ENCODE peak calls at places on chromosomes 6 and 20, in eight cellular contexts. W, M, N, A, P, O, U and T are unnamed samples.

GRCh38 chr6:33677153-33677660 is 34.3 kb downstream of the UQCC2 start:
- DNase-seq in W (no peak), M (peak), N (no peak), A (no peak), P (no peak), O (peak), U (no peak), T (no peak)

GRCh38 chr6:90406142-90406794 is 109.6 kb upstream of the BACH2 start:
- DNase-seq in W (no peak), M (no peak), N (no peak), A (no peak), P (no peak), O (peak), U (no peak), T (no peak)

GRCh38 chr20:31605902-31606677 is 1.0 kb downstream of the ID1 start:
- DNase-seq in W (peak), M (no peak), N (peak), A (peak), P (peak), O (peak), U (no peak), T (no peak)

GRCh38 chr20:62968378-62969178 is 16.1 kb downstream of the SLC17A9 start:
- DNase-seq in W (no peak), M (no peak), N (no peak), A (no peak), P (no peak), O (no peak), U (no peak), T (no peak)

GRCh38 chr6:167467282-167467681 is 142.4 kb downstream of the TTLL2 start:
- DNase-seq in W (no peak), M (no peak), N (no peak), A (no peak), P (no peak), O (no peak), U (no peak), T (no peak)

GRCh38 chr20:49395659-49396058 is 86.8 kb downstream of the KCNB1 start:
- DNase-seq in W (no peak), M (no peak), N (no peak), A (no peak), P (no peak), O (no peak), U (no peak), T (no peak)

GRCh38 chr6:26550250-26550993 is 12.3 kb downstream of the HMGN4 start:
- DNase-seq in W (peak), M (no peak), N (peak), A (peak), P (peak), O (peak), U (no peak), T (no peak)

GRCh38 chr6:137081997-137082396 is 37.2 kb upstream of the IL20RA start:
- DNase-seq in W (no peak), M (no peak), N (no peak), A (no peak), P (no peak), O (no peak), U (no peak), T (no peak)

GRCh38 chr6:16205377-16206144 is 32.8 kb upstream of the GMPR start:
- DNase-seq in W (no peak), M (peak), N (no peak), A (peak), P (no peak), O (no peak), U (no peak), T (no peak)

GRCh38 chr6:50864601-50865000 is 45.9 kb downstream of the TFAP2B start:
- DNase-seq in W (no peak), M (no peak), N (no peak), A (no peak), P (no peak), O (no peak), U (no peak), T (no peak)

GRCh38 chr20:32762754-32763201 is 593 bp downstream of the DNMT3B start:
- DNase-seq in W (no peak), M (no peak), N (peak), A (peak), P (no peak), O (peak), U (no peak), T (no peak)

GRCh38 chr20:32972181-32973076 is 31.8 kb downstream of the SUN5 start:
- DNase-seq in W (peak), M (no peak), N (no peak), A (peak), P (no peak), O (no peak), U (no peak), T (no peak)

GRCh38 chr6:161338015-161338414 is 64.2 kb upstream of the AGPAT4 start:
- DNase-seq in W (no peak), M (no peak), N (no peak), A (no peak), P (no peak), O (no peak), U (no peak), T (no peak)

GRCh38 chr6:89311853-89312531 is 3.1 kb downstream of the GABRR2 start:
- DNase-seq in W (peak), M (no peak), N (peak), A (no peak), P (peak), O (peak), U (no peak), T (no peak)

GRCh38 chr6:118146584-118146983 is 239.5 kb downstream of the SLC35F1 start:
- DNase-seq in W (no peak), M (no peak), N (no peak), A (no peak), P (no peak), O (no peak), U (no peak), T (no peak)

GRCh38 chr6:133241901-133242760 is 974 bp downstream of the EYA4 start:
- DNase-seq in W (no peak), M (no peak), N (no peak), A (no peak), P (peak), O (no peak), U (no peak), T (no peak)

GRCh38 chr6:35415065-35415880 is 36.9 kb upstream of the FANCE start:
- DNase-seq in W (peak), M (peak), N (peak), A (no peak), P (peak), O (peak), U (peak), T (peak)

GRCh38 chr6:11050735-11051134 is 6.6 kb upstream of the ELOVL2 start:
- DNase-seq in W (no peak), M (no peak), N (no peak), A (no peak), P (no peak), O (peak), U (no peak), T (no peak)

GRCh38 chr20:62997626-62998025 is 9.1 kb downstream of the BHLHE23 start:
- DNase-seq in W (no peak), M (no peak), N (no peak), A (no peak), P (no peak), O (no peak), U (no peak), T (no peak)

GRCh38 chr6:145086197-145086596 is 649.1 kb downstream of the EPM2A start:
- DNase-seq in W (no peak), M (no peak), N (no peak), A (no peak), P (no peak), O (no peak), U (no peak), T (no peak)

GRCh38 chr6:89430563-89430962 is 2.4 kb upstream of the ANKRD6 start:
- DNase-seq in W (no peak), M (no peak), N (no peak), A (no peak), P (no peak), O (no peak), U (no peak), T (no peak)

GRCh38 chr6:156109713-156110112 is 654.1 kb upstream of the NOX3 start:
- DNase-seq in W (no peak), M (no peak), N (no peak), A (no peak), P (no peak), O (no peak), U (no peak), T (no peak)

GRCh38 chr6:168619560-168620314 is 178.8 kb downstream of the SMOC2 start:
- DNase-seq in W (no peak), M (no peak), N (no peak), A (no peak), P (no peak), O (no peak), U (no peak), T (no peak)

GRCh38 chr6:120620900-120621299 is 713.4 kb downstream of the TBC1D32 start:
- DNase-seq in W (no peak), M (no peak), N (no peak), A (no peak), P (no peak), O (no peak), U (no peak), T (no peak)

GRCh38 chr6:109669811-109670210 is 21.2 kb downstream of the AK9 start:
- DNase-seq in W (no peak), M (no peak), N (no peak), A (no peak), P (no peak), O (no peak), U (no peak), T (no peak)

GRCh38 chr20:24164360-24164759 is 175.8 kb upstream of the GGTLC1 start:
- DNase-seq in W (no peak), M (no peak), N (no peak), A (no peak), P (no peak), O (peak), U (no peak), T (no peak)

GRCh38 chr20:62136283-62137091 is 6.7 kb downstream of the PSMA7 start:
- DNase-seq in W (peak), M (no peak), N (peak), A (peak), P (no peak), O (peak), U (no peak), T (peak)

GRCh38 chr6:89566011-89566775 is 72.4 kb downstream of the LYRM2 start:
- DNase-seq in W (no peak), M (no peak), N (no peak), A (no peak), P (no peak), O (no peak), U (no peak), T (no peak)

GRCh38 chr6:130406935-130407532 is 41.2 kb downstream of the TMEM200A start:
- DNase-seq in W (no peak), M (no peak), N (no peak), A (no peak), P (no peak), O (no peak), U (no peak), T (no peak)

GRCh38 chr6:134253681-134254080 is 64.2 kb downstream of the SGK1 start:
- DNase-seq in W (no peak), M (peak), N (peak), A (no peak), P (no peak), O (no peak), U (no peak), T (no peak)

GRCh38 chr20:768426-768978 is at the start of gene SLC52A3:
- DNase-seq in W (peak), M (no peak), N (no peak), A (no peak), P (peak), O (peak), U (no peak), T (no peak)

GRCh38 chr20:16115891-16116577 is 457.2 kb downstream of the KIF16B start:
- DNase-seq in W (no peak), M (no peak), N (no peak), A (no peak), P (peak), O (no peak), U (no peak), T (no peak)

GRCh38 chr6:21679761-21680265 is 86.3 kb downstream of the SOX4 start:
- DNase-seq in W (no peak), M (peak), N (no peak), A (no peak), P (no peak), O (peak), U (no peak), T (no peak)

GRCh38 chr20:4217349-4217761 is 202.0 kb upstream of the RNF24 start:
- DNase-seq in W (peak), M (no peak), N (no peak), A (no peak), P (peak), O (peak), U (no peak), T (no peak)

GRCh38 chr6:4489538-4489937 is 286.7 kb upstream of the CDYL start:
- DNase-seq in W (no peak), M (no peak), N (no peak), A (no peak), P (no peak), O (no peak), U (no peak), T (no peak)

GRCh38 chr6:2823104-2823850 is 18.4 kb downstream of the SERPINB1 start:
- DNase-seq in W (peak), M (no peak), N (no peak), A (no peak), P (no peak), O (peak), U (no peak), T (no peak)

GRCh38 chr6:13181398-13181797 is 146.9 kb downstream of the TBC1D7 start:
- DNase-seq in W (no peak), M (no peak), N (no peak), A (no peak), P (no peak), O (no peak), U (no peak), T (no peak)

DNA sequence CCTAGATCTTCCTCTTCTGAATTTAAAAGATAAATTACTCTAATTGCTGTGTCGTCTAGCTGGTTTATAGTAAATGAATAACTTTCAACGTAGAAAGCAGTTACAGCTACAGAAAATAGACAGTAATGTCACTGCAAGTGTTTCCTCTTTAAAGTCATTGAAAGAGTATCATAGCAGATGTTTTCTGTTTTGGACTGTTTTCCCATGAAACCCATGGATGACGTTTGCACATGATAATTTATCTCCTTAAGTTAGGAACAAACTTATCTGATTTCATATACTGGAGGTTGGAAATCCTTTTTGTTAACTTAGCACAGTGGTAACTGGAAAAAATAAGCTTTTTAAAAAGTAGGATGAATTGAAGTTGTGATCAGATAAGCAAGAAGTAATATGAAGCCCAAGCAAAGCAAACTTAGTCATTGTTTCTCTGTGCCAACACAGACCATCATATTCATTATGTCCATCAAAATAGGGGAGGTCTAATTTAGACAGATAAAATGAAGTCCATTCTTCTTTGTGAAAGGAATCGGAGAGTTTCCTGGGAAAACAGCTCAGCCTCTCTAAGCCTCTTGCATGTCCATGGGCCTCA is 61.6 kb downstream of the PLCB4 start:
- DNase-seq in W (no peak), M (no peak), N (no peak), A (no peak), P (no peak), O (no peak), U (no peak), T (no peak)
- TF ChIP-seq CTCF in W (no peak), M (no peak), N (no peak), A (no peak), P (no peak), O (no peak), U (no peak), T (no peak)

GRCh38 chr20:21365771-21366170 is 31.6 kb downstream of the NKX2-4 start:
- DNase-seq in W (no peak), M (no peak), N (no peak), A (no peak), P (no peak), O (no peak), U (no peak), T (no peak)
- TF ChIP-seq CTCF in W (no peak), M (no peak), N (no peak), A (no peak), P (no peak), O (no peak), U (no peak), T (no peak)

GRCh38 chr20:38660429-38660828 is 58.8 kb downstream of the ARHGAP40 start:
- DNase-seq in W (no peak), M (no peak), N (no peak), A (no peak), P (no peak), O (no peak), U (no peak), T (no peak)

GRCh38 chr20:38657390-38657789 is 55.8 kb downstream of the ARHGAP40 start:
- DNase-seq in W (no peak), M (no peak), N (no peak), A (no peak), P (no peak), O (no peak), U (no peak), T (no peak)

GRCh38 chr20:38659613-38659880 is 57.9 kb downstream of the ARHGAP40 start:
- DNase-seq in W (no peak), M (no peak), N (no peak), A (no peak), P (no peak), O (no peak), U (no peak), T (no peak)

GRCh38 chr20:38663660-38664059 is 60.6 kb upstream of the SLC32A1 start:
- DNase-seq in W (no peak), M (no peak), N (no peak), A (no peak), P (no peak), O (no peak), U (no peak), T (no peak)

GRCh38 chr20:38658879-38659612 is 57.4 kb downstream of the ARHGAP40 start:
- DNase-seq in W (no peak), M (no peak), N (no peak), A (peak), P (no peak), O (peak), U (no peak), T (peak)
- TF ChIP-seq CTCF in W (peak), M (peak), N (no peak), A (peak), P (peak), O (peak), U (peak), T (peak)

GRCh38 chr20:36507746-36508145 is 33.6 kb upstream of the MYL9 start:
- DNase-seq in W (no peak), M (no peak), N (no peak), A (no peak), P (no peak), O (peak), U (no peak), T (no peak)

GRCh38 chr20:36504295-36504694 is 37.0 kb upstream of the MYL9 start:
- DNase-seq in W (no peak), M (no peak), N (no peak), A (no peak), P (no peak), O (no peak), U (no peak), T (no peak)

GRCh38 chr20:36501367-36502006 is 39.8 kb upstream of the MYL9 start:
- DNase-seq in W (no peak), M (no peak), N (no peak), A (peak), P (no peak), O (no peak), U (no peak), T (no peak)

DNA sequence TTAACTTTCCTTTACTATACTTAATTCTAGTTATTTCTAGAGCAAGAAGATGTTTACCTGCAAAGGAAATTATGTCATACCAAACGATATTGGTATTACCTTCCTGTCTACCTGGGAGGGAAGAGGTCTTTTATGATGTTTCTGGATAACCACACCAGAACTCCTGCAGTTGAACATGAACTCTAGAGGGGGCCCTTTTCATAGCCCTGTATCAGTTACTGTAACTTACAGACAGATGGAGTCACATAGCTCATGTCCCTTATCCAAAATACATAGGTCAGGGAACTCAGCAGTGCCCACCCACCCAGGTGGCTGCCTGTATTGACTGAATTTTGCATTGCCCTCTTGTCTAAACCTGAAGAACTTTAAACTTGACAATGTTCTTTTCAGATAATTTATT is 35.1 kb upstream of the MYL9 start:
- DNase-seq in W (no peak), M (no peak), N (no peak), A (no peak), P (no peak), O (peak), U (no peak), T (no peak)
- TF ChIP-seq CTCF in W (no peak), M (peak), N (no peak), A (no peak), P (peak), O (peak), U (no peak), T (no peak)

GRCh38 chr6:14863896-14864850 is 381.7 kb upstream of the JARID2 start:
- DNase-seq in W (no peak), M (no peak), N (no peak), A (no peak), P (no peak), O (no peak), U (no peak), T (no peak)
- TF ChIP-seq CTCF in W (no peak), M (peak), N (no peak), A (no peak), P (no peak), O (no peak), U (no peak), T (no peak)

DNA sequence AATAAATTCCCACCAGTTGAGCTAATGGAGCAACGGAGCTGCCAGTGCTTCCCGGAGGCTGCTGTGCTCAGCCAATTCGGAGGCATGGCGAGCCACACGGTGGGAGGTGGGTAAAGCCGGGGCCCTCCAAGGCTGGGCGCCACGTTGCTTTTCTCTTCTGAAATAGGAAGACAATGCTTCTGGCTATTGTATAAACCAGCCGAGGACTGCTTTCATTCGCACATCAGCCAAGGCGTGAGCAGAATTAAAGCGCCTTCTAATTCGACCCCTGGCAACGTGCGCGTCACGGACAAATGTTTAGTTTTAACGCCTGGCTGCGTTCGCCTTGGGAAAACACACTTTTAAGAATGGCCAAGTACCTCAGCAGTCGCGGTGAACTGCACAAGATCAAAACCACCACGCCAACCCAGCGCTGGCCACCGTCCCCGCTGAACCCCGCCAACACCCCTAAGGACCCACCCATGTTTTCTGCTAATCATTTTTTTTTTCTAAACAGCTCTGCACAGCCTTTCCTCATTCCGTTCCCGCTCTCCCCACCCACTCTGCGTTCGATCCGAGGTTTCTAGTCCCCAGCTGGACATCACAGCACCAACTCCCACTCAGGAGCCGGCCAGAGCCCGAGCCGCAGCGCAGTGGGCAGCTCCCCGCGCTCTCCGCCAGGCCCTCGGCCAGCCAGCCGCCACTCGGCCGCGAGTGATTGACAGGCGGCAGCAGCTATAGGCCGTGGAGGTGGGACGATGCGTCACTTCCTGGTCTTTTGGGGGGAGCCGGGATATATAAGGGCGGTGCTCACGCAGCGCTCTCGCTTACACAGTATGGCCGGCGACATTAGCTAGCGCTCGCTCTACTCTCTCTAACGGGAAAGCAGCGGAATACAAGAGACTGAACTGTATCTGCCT is at the start of gene AMD1:
- DNase-seq in W (peak), M (peak), N (peak), A (peak), P (peak), O (peak), U (peak), T (peak)
- TF ChIP-seq CTCF in W (peak), M (no peak), N (no peak), A (no peak), P (no peak), O (no peak), U (no peak), T (no peak)

GRCh38 chr20:13302647-13303425 is 81.8 kb downstream of the ISM1 start:
- DNase-seq in W (peak), M (no peak), N (no peak), A (peak), P (no peak), O (peak), U (no peak), T (no peak)
- TF ChIP-seq CTCF in W (peak), M (peak), N (no peak), A (peak), P (peak), O (peak), U (peak), T (peak)